ENCODE peak calls at places on chromosomes 5 and 9, in four cellular contexts. P is cardiac fibroblast, N is lower lobe of right lung, W is IMR-90. R is an unnamed sample.

GRCh38 chr9:108469654-108470053 is 386.1 kb downstream of the ACTL7B start:
- DNase-seq in P (peak; percentile 70), N (peak; percentile 50), W (peak; percentile 76), R (no peak)

GRCh38 chr9:98706651-98707103 is 2.1 kb downstream of the GABBR2 start:
- DNase-seq in P (peak; percentile 36), N (no peak), W (peak; percentile 52), R (no peak)

GRCh38 chr9:113590991-113591898 is 127.7 kb downstream of the RGS3 start:
- DNase-seq in P (peak; percentile 85), N (peak; percentile 74), W (peak; percentile 62), R (no peak)

GRCh38 chr9:121439711-121440110 is 59.9 kb downstream of the GGTA1 start:
- DNase-seq in P (no peak), N (no peak), W (peak; percentile 14), R (no peak)

GRCh38 chr9:33147770-33148169 is 19.4 kb downstream of the B4GALT1 start:
- DNase-seq in P (no peak), N (no peak), W (no peak), R (no peak)

GRCh38 chr9:125428515-125429467 is 167.2 kb downstream of the GAPVD1 start:
- DNase-seq in P (no peak), N (peak; percentile 42), W (no peak), R (no peak)

GRCh38 chr5:146690880-146691355 is 174.9 kb upstream of the GPR151 start:
- DNase-seq in P (no peak), N (no peak), W (no peak), R (no peak)

GRCh38 chr5:172505840-172506638 is 51.7 kb upstream of the SH3PXD2B start:
- DNase-seq in P (no peak), N (no peak), W (no peak), R (no peak)

GRCh38 chr9:109600142-109600541 is 102.0 kb upstream of the PTPN3 start:
- DNase-seq in P (peak; percentile 89), N (no peak), W (peak; percentile 80), R (peak; percentile 52)

GRCh38 chr9:88733651-88734470 is 198.9 kb downstream of the NXNL2 start:
- DNase-seq in P (peak; percentile 88), N (no peak), W (peak; percentile 60), R (no peak)

GRCh38 chr5:110323357-110323756 is 403.1 kb downstream of the TMEM232 start:
- DNase-seq in P (no peak), N (no peak), W (no peak), R (no peak)

GRCh38 chr5:150180241-150181027 is 9.4 kb upstream of the SLC6A7 start:
- DNase-seq in P (peak; percentile 91), N (no peak), W (peak; percentile 12), R (no peak)

GRCh38 chr9:124860582-124861341 is 995 bp downstream of the RPL35 start:
- DNase-seq in P (no peak), N (no peak), W (no peak), R (no peak)

GRCh38 chr5:27814211-27814610 is 775.8 kb upstream of the CDH9 start:
- DNase-seq in P (no peak), N (no peak), W (no peak), R (no peak)

GRCh38 chr9:116087246-116087645 is 66.3 kb upstream of the PAPPA start:
- DNase-seq in P (peak; percentile 94), N (peak; percentile 66), W (peak; percentile 86), R (no peak)

GRCh38 chr5:42756630-42757601 is at the start of gene CCDC152:
- DNase-seq in P (peak; percentile 30), N (no peak), W (peak; percentile 3), R (no peak)

GRCh38 chr5:1823381-1824034 is 22.3 kb downstream of the NDUFS6 start:
- DNase-seq in P (no peak), N (no peak), W (no peak), R (no peak)

GRCh38 chr9:1429328-1429727 is 379.2 kb downstream of the DMRT2 start:
- DNase-seq in P (no peak), N (no peak), W (no peak), R (no peak)

GRCh38 chr5:178627259-178627598 is 379 bp upstream of the CLK4 start:
- DNase-seq in P (no peak), N (no peak), W (no peak), R (no peak)

GRCh38 chr9:87386490-87386889 is 111.2 kb upstream of the DAPK1 start:
- DNase-seq in P (no peak), N (no peak), W (no peak), R (no peak)

GRCh38 chr5:147490989-147491388 is 18.9 kb downstream of the DPYSL3 start:
- DNase-seq in P (peak; percentile 48), N (no peak), W (no peak), R (no peak)

GRCh38 chr5:96050273-96050880 is 88.7 kb upstream of the ELL2 start:
- DNase-seq in P (no peak), N (no peak), W (no peak), R (no peak)

GRCh38 chr9:752201-752600 is 89.3 kb upstream of the DMRT1 start:
- DNase-seq in P (peak; percentile 92), N (no peak), W (peak; percentile 97), R (peak; percentile 90)

DNA sequence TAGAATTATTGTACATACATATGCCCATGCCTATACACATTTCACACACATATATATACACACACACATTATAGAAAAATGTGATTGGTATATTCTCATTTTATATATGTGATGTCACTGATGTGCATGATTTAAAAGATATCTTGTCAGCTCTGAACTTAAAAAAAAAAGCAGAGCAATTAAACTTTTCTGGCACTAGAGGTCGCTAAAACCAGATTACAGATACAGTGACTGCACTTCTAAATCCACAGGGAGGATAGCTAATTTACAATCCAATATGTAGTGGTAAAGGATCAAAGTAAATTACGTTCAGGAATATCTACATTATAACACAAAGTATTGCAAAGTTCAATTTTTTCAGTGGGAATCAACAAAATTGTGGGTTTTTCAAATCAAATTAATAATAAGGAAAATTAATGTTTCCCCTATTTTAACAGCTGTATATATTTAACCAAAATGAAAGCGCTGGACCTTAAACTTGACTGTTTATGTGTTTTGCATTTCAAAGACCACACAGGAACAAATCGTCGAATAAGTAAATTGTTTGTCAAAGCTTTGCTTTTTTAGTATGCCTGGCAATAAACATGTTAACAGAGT is 1201.2 kb upstream of the C9orf72 start:
- DNase-seq in P (peak; percentile 39), N (no peak), W (peak; percentile 0), R (no peak)
- TF ChIP-seq CTCF in P (peak; percentile 44), N (peak; percentile 39), W (peak; percentile 51), R (peak; percentile 4)

DNA sequence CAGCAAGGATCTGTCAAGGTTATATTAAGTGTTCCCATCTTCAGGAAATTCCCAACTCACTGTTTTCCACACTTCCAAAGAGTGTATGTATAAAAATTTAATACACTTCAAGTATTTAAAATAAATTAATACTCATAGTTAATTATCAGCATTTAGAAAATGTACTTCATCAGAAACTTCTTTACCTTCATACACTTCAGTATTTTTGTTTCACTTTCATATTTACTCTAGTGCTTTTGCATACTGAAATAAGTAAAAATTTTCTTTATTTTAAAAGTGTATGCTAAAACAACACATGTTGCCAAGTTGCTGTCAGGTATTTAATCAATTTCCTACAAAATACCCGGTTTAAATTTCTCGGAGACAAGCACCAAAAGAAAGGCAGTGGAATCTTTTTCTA is 16.5 kb downstream of the RICTOR start:
- DNase-seq in P (no peak), N (no peak), W (no peak), R (no peak)
- H3K4me3 ChIP-seq in P (no peak overlapping the region), N (peak overlapping the region; percentile 41), W (peak overlapping the region; percentile 38), R (no peak overlapping the region)

GRCh38 chr5:61623401-61624069 is 291.5 kb downstream of the ZSWIM6 start:
- DNase-seq in P (no peak), N (no peak), W (no peak), R (no peak)
- TF ChIP-seq CTCF in P (no peak), N (no peak), W (peak; percentile 18), R (peak; percentile 22)

GRCh38 chr5:44389410-44389879 is at the start of gene FGF10:
- DNase-seq in P (peak; percentile 8), N (peak; percentile 47), W (no peak), R (no peak)
- H3K4me3 ChIP-seq in P (peak within 1 kb of the TSS; percentile 39), N (peak within 1 kb of the TSS; percentile 52), W (peak within 1 kb of the TSS; percentile 42), R (peak within 1 kb of the TSS; percentile 45)

DNA sequence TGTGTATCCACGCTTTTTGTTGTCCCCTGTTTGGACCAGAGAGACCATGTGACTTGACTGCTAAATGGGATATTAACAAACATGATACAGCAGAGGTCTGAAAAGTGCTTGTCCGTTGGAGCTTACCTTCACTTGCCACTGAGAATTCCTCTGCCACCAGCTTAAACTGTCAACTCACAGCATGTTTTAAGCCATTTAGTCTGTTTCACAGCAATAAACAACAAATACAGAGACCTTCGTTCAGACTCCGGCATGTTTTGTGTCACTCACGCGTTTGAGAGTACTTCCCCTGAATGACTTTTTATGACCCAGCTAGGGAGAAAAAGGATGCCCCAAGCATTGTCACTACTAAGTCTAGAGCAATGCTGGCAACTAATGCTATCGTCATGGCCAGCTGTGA is 173.8 kb downstream of the PTPRD start:
- DNase-seq in P (no peak), N (no peak), W (no peak), R (no peak)
- TF ChIP-seq CTCF in P (no peak), N (no peak), W (no peak), R (no peak)

R was measured in AG09309.